ENCODE peak calls at places on chromosomes 1 and 21, in ten cellular contexts. J is EL, D is type B pancreatic cell, L is mucosa of gallbladder, V is H9, T is GM18507, C is astrocyte of the hippocampus, H is T-helper 2 cell, Y is progenitor cell of endocrine pancreas, M is cardiac fibroblast. Q is an unnamed sample.

GRCh38 chr1:23057301-23057700 is 38.0 kb downstream of the KDM1A start:
- DNase-seq in J (no peak), D (no peak), L (no peak), V (no peak), T (no peak), C (no peak), H (no peak), Y (no peak), M (no peak), Q (no peak)

GRCh38 chr1:30023300-30024022 is 699.9 kb downstream of the MATN1 start:
- DNase-seq in J (no peak), D (peak; percentile 18), L (no peak), V (no peak), T (no peak), C (no peak), H (no peak), Y (no peak), M (no peak), Q (no peak)

GRCh38 chr1:48859429-48859828 is 82.7 kb upstream of the BEND5 start:
- DNase-seq in J (no peak), D (no peak), L (no peak), V (no peak), T (no peak), C (peak; percentile 51), H (no peak), Y (no peak), M (peak; percentile 87), Q (no peak)

GRCh38 chr1:214404154-214404553 is 123.2 kb downstream of the SMYD2 start:
- DNase-seq in J (peak; percentile 71), D (no peak), L (no peak), V (no peak), T (peak; percentile 51), C (peak; percentile 53), H (no peak), Y (no peak), M (peak; percentile 75), Q (no peak)

GRCh38 chr1:67570473-67571143 is 114.4 kb upstream of the GADD45A start:
- DNase-seq in J (peak; percentile 99), D (no peak), L (no peak), V (no peak), T (no peak), C (peak; percentile 91), H (no peak), Y (no peak), M (peak; percentile 98), Q (no peak)

GRCh38 chr21:41138711-41139110 is 29.2 kb upstream of the BACE2 start:
- DNase-seq in J (no peak), D (no peak), L (no peak), V (no peak), T (no peak), C (no peak), H (no peak), Y (no peak), M (no peak), Q (no peak)

GRCh38 chr1:223665592-223666312 is at the start of gene CAPN8:
- DNase-seq in J (peak; percentile 7), D (no peak), L (peak; percentile 63), V (no peak), T (no peak), C (no peak), H (no peak), Y (no peak), M (no peak), Q (no peak)

GRCh38 chr1:209076688-209077087 is 506.8 kb upstream of the CAMK1G start:
- DNase-seq in J (peak; percentile 46), D (no peak), L (no peak), V (no peak), T (no peak), C (no peak), H (no peak), Y (no peak), M (no peak), Q (no peak)

GRCh38 chr1:97270508-97271307 is 549.1 kb downstream of the PTBP2 start:
- DNase-seq in J (peak; percentile 31), D (no peak), L (no peak), V (no peak), T (no peak), C (peak; percentile 54), H (no peak), Y (no peak), M (peak; percentile 22), Q (no peak)

GRCh38 chr1:245310605-245311531 is 156.1 kb downstream of the KIF26B start:
- DNase-seq in J (no peak), D (no peak), L (no peak), V (peak; percentile 51), T (peak; percentile 8), C (no peak), H (no peak), Y (no peak), M (peak; percentile 56), Q (no peak)

GRCh38 chr1:244318512-244318911 is 133.2 kb downstream of the ADSS2 start:
- DNase-seq in J (no peak), D (no peak), L (no peak), V (no peak), T (no peak), C (no peak), H (no peak), Y (no peak), M (no peak), Q (no peak)

GRCh38 chr1:200856716-200857352 is 15.9 kb upstream of the GPR25 start:
- DNase-seq in J (peak; percentile 50), D (no peak), L (no peak), V (no peak), T (no peak), C (no peak), H (no peak), Y (no peak), M (peak; percentile 78), Q (no peak)

GRCh38 chr1:5408401-5408800 is 583.8 kb downstream of the NPHP4 start:
- DNase-seq in J (no peak), D (no peak), L (no peak), V (no peak), T (no peak), C (no peak), H (no peak), Y (no peak), M (no peak), Q (no peak)

GRCh38 chr1:22870201-22870871 is 102.3 kb downstream of the LACTBL1 start:
- DNase-seq in J (no peak), D (no peak), L (no peak), V (no peak), T (no peak), C (peak; percentile 75), H (no peak), Y (no peak), M (no peak), Q (no peak)

GRCh38 chr1:172322219-172323061 is 98.0 kb upstream of the C1orf105 start:
- DNase-seq in J (peak; percentile 96), D (no peak), L (no peak), V (no peak), T (no peak), C (peak; percentile 87), H (no peak), Y (no peak), M (peak; percentile 97), Q (no peak)

GRCh38 chr1:201284636-201285035 is 1.3 kb downstream of the PKP1 start:
- DNase-seq in J (no peak), D (no peak), L (no peak), V (no peak), T (no peak), C (no peak), H (no peak), Y (no peak), M (no peak), Q (no peak)

GRCh38 chr1:167440776-167441175 is 77.6 kb downstream of the CD247 start:
- DNase-seq in J (no peak), D (no peak), L (no peak), V (no peak), T (no peak), C (no peak), H (no peak), Y (no peak), M (no peak), Q (no peak)

GRCh38 chr1:43171312-43171875 is 696 bp downstream of the EBNA1BP2 start:
- DNase-seq in J (no peak), D (no peak), L (no peak), V (no peak), T (no peak), C (peak; percentile 5), H (no peak), Y (no peak), M (peak; percentile 8), Q (no peak)

GRCh38 chr1:53111693-53112092 is 30.7 kb downstream of the SLC1A7 start:
- DNase-seq in J (no peak), D (no peak), L (no peak), V (no peak), T (no peak), C (no peak), H (no peak), Y (no peak), M (no peak), Q (no peak)

GRCh38 chr1:9278114-9278513 is 14.6 kb upstream of the SPSB1 start:
- DNase-seq in J (no peak), D (no peak), L (no peak), V (no peak), T (no peak), C (no peak), H (no peak), Y (no peak), M (no peak), Q (no peak)

GRCh38 chr1:244341455-244342450 is 110.0 kb downstream of the ADSS2 start:
- DNase-seq in J (no peak), D (no peak), L (peak; percentile 53), V (peak; percentile 86), T (no peak), C (peak; percentile 74), H (no peak), Y (no peak), M (peak; percentile 79), Q (no peak)

GRCh38 chr1:109932232-109932631 is 21.6 kb downstream of the CSF1 start:
- DNase-seq in J (no peak), D (peak; percentile 15), L (no peak), V (no peak), T (no peak), C (no peak), H (no peak), Y (no peak), M (no peak), Q (no peak)

GRCh38 chr1:18200918-18201317 is 93.3 kb downstream of the IGSF21 start:
- DNase-seq in J (no peak), D (no peak), L (no peak), V (no peak), T (no peak), C (no peak), H (no peak), Y (no peak), M (no peak), Q (no peak)

GRCh38 chr1:41348394-41348793 is 12.8 kb upstream of the FOXO6 start:
- DNase-seq in J (no peak), D (no peak), L (no peak), V (no peak), T (no peak), C (no peak), H (no peak), Y (no peak), M (no peak), Q (no peak)

GRCh38 chr21:42973309-42973990 is 912 bp upstream of the PKNOX1 start:
- DNase-seq in J (no peak), D (no peak), L (peak; percentile 20), V (peak; percentile 34), T (peak; percentile 46), C (no peak), H (no peak), Y (no peak), M (no peak), Q (no peak)

GRCh38 chr1:94038511-94038910 is 82.4 kb downstream of the ABCA4 start:
- DNase-seq in J (peak; percentile 54), D (no peak), L (no peak), V (no peak), T (no peak), C (no peak), H (no peak), Y (no peak), M (peak; percentile 72), Q (no peak)

GRCh38 chr1:212600071-212600915 is 8.3 kb upstream of the ATF3 start:
- DNase-seq in J (no peak), D (no peak), L (no peak), V (no peak), T (no peak), C (no peak), H (no peak), Y (no peak), M (no peak), Q (no peak)

GRCh38 chr1:3678361-3679097 is 26.2 kb downstream of the TP73 start:
- DNase-seq in J (no peak), D (no peak), L (no peak), V (peak; percentile 87), T (no peak), C (no peak), H (no peak), Y (no peak), M (no peak), Q (no peak)

Q was measured in T follicular helper cell.